ENCODE peak calls at places on chromosomes 4 and X, in ten cellular contexts. Q, X, M, L, B, S, D, R, P and Y are unnamed samples.
A peak's percentile ranks its signal among the peaks of the same experiment; 100 is the strongest.

GRCh38 chr4:170008376-170008775 is 17.8 kb downstream of the MFAP3L start:
- DNase-seq in M (no peak), S (no peak), P (no peak), B (no peak), D (no peak), Q (no peak), X (no peak), L (no peak), R (no peak), Y (no peak)

GRCh38 chrX:109489174-109489573 is 7.3 kb upstream of the GUCY2F start:
- DNase-seq in S (no peak), P (no peak), Q (no peak), X (no peak), B (no peak), R (no peak), L (no peak), D (no peak), M (no peak), Y (no peak)

GRCh38 chrX:101416691-101417090 is 8.7 kb downstream of the HNRNPH2 start:
- DNase-seq in L (no peak), Q (no peak), S (no peak), X (no peak), D (no peak), M (no peak), B (no peak), R (no peak), P (no peak), Y (no peak)

GRCh38 chr4:141899103-141899502 is 262.7 kb downstream of the IL15 start:
- DNase-seq in X (peak; percentile 13), P (peak; percentile 17), B (no peak), R (no peak), D (no peak), Q (no peak), L (no peak), M (no peak), S (no peak), Y (no peak)

GRCh38 chr4:56650259-56651070 is 30.6 kb downstream of the HOPX start:
- DNase-seq in P (no peak), B (peak; percentile 42), X (no peak), S (no peak), L (no peak), Q (no peak), R (no peak), D (no peak), M (no peak), Y (no peak)

GRCh38 chrX:120260369-120260768 is 9.8 kb downstream of the ZBTB33 start:
- DNase-seq in D (no peak), R (no peak), S (no peak), P (no peak), X (no peak), M (no peak), L (no peak), Q (no peak), B (no peak), Y (no peak)

GRCh38 chrX:130555757-130556156 is 154.0 kb downstream of the RBMX2 start:
- DNase-seq in B (no peak), X (no peak), Q (no peak), D (no peak), M (no peak), P (no peak), L (no peak), R (no peak), S (no peak), Y (no peak)

GRCh38 chr4:128357286-128357685 is 69.7 kb upstream of the PGRMC2 start:
- DNase-seq in B (no peak), P (no peak), D (no peak), S (no peak), M (no peak), R (no peak), X (no peak), L (no peak), Q (no peak), Y (no peak)

GRCh38 chr4:52606040-52606439 is 53.1 kb downstream of the USP46 start:
- DNase-seq in D (no peak), S (no peak), Q (no peak), X (no peak), P (no peak), M (no peak), R (no peak), L (no peak), B (no peak), Y (no peak)

GRCh38 chr4:101458473-101458872 is 111.1 kb upstream of the PPP3CA start:
- DNase-seq in B (no peak), D (no peak), S (no peak), M (no peak), P (no peak), L (no peak), X (no peak), R (no peak), Q (no peak), Y (no peak)

GRCh38 chr4:184099541-184099966 is 118.1 kb downstream of the ENPP6 start:
- DNase-seq in X (no peak), P (peak; percentile 19), M (no peak), D (no peak), S (no peak), L (no peak), B (no peak), R (peak; percentile 71), Q (no peak), Y (no peak)

GRCh38 chr4:47933798-47934197 is 19.4 kb upstream of the NFXL1 start:
- DNase-seq in Q (peak; percentile 41), L (no peak), D (peak; percentile 39), M (no peak), B (no peak), P (peak; percentile 60), R (no peak), X (peak; percentile 24), S (no peak), Y (no peak)

GRCh38 chr4:22315643-22316042 is 200.2 kb downstream of the ADGRA3 start:
- DNase-seq in L (no peak), Q (no peak), B (no peak), R (no peak), P (peak; percentile 6), S (no peak), X (no peak), M (no peak), D (no peak), Y (peak; percentile 2)